ENCODE peak calls at places on chromosomes 1 and 21, in seven cellular contexts. D is psoas muscle, G is H7, X is mucosa of descending colon, S is lower leg skin, Z is lower lobe of right lung, N is heart left ventricle. A is an unnamed sample.

GRCh38 chr1:191674780-191675179 is 483.5 kb upstream of the RGS18 start:
- DNase-seq in D (no peak), G (no peak), X (no peak), S (no peak), Z (no peak), N (no peak), A (no peak)

GRCh38 chr1:109782514-109782913 is 18.8 kb upstream of the EPS8L3 start:
- DNase-seq in D (no peak), G (no peak), X (no peak), S (no peak), Z (peak; percentile 37), N (no peak), A (no peak)

GRCh38 chr1:162703708-162704107 is 71.4 kb downstream of the DDR2 start:
- DNase-seq in D (peak; percentile 46), G (no peak), X (no peak), S (no peak), Z (no peak), N (peak; percentile 37), A (no peak)

GRCh38 chr1:151510020-151510405 is 1.2 kb upstream of the CGN start:
- DNase-seq in D (no peak), G (peak; percentile 61), X (peak; percentile 83), S (no peak), Z (no peak), N (no peak), A (no peak)

GRCh38 chr1:73909043-73909567 is 288.9 kb downstream of the LRRIQ3 start:
- DNase-seq in D (no peak), G (no peak), X (no peak), S (no peak), Z (no peak), N (no peak), A (no peak)

GRCh38 chr1:119396982-119397381 is 18.0 kb upstream of the HSD3B2 start:
- DNase-seq in D (no peak), G (no peak), X (no peak), S (no peak), Z (no peak), N (no peak), A (no peak)

GRCh38 chr1:2180297-2181245 is 14.0 kb downstream of the FAAP20 start:
- DNase-seq in D (no peak), G (no peak), X (no peak), S (no peak), Z (no peak), N (no peak), A (no peak)

GRCh38 chr1:15737324-15738319 is 1.6 kb downstream of the SLC25A34 start:
- DNase-seq in D (no peak), G (peak; percentile 58), X (no peak), S (no peak), Z (no peak), N (no peak), A (no peak)

GRCh38 chr1:4937876-4938534 is 283.6 kb downstream of the AJAP1 start:
- DNase-seq in D (no peak), G (no peak), X (no peak), S (no peak), Z (no peak), N (no peak), A (no peak)

GRCh38 chr1:1623181-1623630 is 7.9 kb downstream of the MIB2 start:
- DNase-seq in D (no peak), G (no peak), X (no peak), S (no peak), Z (no peak), N (no peak), A (no peak)

GRCh38 chr1:241615043-241615974 is 24.9 kb downstream of the CHML start:
- DNase-seq in D (no peak), G (no peak), X (peak; percentile 34), S (no peak), Z (no peak), N (no peak), A (no peak)

GRCh38 chr21:45326169-45326833 is 38.6 kb upstream of the POFUT2 start:
- DNase-seq in D (no peak), G (peak; percentile 61), X (no peak), S (no peak), Z (peak; percentile 39), N (no peak), A (no peak)

GRCh38 chr21:43865471-43866181 is 603 bp downstream of the AGPAT3 start:
- DNase-seq in D (peak; percentile 65), G (peak; percentile 89), X (peak; percentile 69), S (no peak), Z (peak; percentile 77), N (peak; percentile 59), A (peak; percentile 58)

GRCh38 chr21:29436143-29436542 is 137.4 kb downstream of the BACH1 start:
- DNase-seq in D (no peak), G (no peak), X (no peak), S (no peak), Z (no peak), N (peak; percentile 36), A (peak; percentile 45)

DNA sequence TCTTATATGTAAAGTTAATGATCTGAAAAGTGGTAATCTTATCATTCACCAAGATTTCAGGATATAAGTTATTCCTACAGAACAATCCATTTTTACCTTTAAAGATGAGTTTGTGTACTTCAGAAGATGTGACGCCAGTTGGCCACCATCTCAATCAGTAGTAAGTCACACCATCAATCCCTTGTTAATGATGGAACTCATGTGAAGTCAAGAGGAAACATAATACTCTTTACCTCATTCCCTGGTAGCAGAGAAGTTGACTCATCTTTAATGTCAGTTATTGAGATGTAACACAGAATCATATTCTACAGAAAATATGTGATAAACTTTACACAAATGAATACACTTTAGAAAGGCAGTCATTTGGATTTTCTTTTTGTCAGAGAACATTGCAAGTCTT is 38.2 kb downstream of the MRPL39 start:
- DNase-seq in D (no peak), G (no peak), X (no peak), S (no peak), Z (no peak), N (no peak), A (no peak)
- H3K4me3 ChIP-seq in D (no peak overlapping the region), G (no peak overlapping the region), X (no peak overlapping the region), S (no peak overlapping the region), Z (no peak overlapping the region), N (no peak overlapping the region), A (no peak overlapping the region)

DNA sequence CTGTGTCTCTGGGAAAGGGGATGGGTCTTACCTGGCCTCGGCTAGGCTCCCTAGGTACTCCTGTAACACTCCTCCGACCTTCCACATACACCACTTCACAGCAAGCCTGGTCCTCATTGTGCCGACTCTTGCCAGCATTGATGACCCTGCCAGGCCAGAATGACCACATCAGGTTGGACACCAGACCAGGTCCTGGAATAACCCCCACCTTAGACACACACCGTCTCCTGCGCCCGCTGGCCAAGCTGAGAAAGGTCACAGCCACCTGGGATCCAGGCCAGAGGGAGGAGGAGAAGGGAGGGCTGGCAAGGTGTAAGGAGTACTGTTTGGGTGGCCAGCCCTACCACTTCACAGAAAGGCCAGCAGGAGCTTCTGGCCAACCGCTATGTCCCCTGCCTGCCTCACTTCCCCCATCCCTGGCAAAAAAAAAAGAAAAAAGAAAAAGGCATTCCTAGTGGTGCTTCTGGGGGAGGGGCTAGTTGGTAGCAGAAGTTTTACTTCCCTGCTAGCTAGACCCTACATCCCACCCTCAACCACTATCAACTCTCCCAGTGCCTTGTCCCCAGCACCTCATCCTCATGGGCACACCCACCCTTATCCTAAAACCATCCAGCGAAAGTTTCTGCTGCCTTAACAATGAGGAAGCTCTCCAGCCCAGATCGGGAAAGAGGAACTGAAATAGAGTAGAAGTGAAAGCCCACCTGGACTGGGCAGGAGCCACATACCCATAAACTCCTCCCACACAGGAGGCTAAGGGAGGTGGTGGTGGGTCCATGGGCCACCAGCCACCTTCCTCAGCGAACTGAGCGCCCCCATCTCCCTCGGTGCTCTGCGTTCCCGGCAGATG is 1.4 kb downstream of the PPM1J start:
- DNase-seq in D (peak; percentile 40), G (peak; percentile 56), X (no peak), S (no peak), Z (no peak), N (no peak), A (no peak)
- H3K4me3 ChIP-seq in D (peak overlapping the region; percentile 92), G (peak overlapping the region; percentile 81), X (no peak overlapping the region), S (peak overlapping the region; percentile 34), Z (peak overlapping the region; percentile 66), N (peak overlapping the region; percentile 93), A (peak overlapping the region; percentile 72)

GRCh38 chr1:21624577-21625389 is 44.4 kb downstream of the RAP1GAP start:
- DNase-seq in D (no peak), G (no peak), X (no peak), S (no peak), Z (no peak), N (no peak), A (no peak)

GRCh38 chr1:21621051-21621450 is 48.1 kb downstream of the RAP1GAP start:
- DNase-seq in D (no peak), G (no peak), X (no peak), S (no peak), Z (no peak), N (no peak), A (no peak)

GRCh38 chr1:21621761-21622436 is 47.3 kb downstream of the RAP1GAP start:
- DNase-seq in D (no peak), G (peak; percentile 59), X (no peak), S (no peak), Z (no peak), N (no peak), A (no peak)

GRCh38 chr1:21623411-21623961 is 45.7 kb downstream of the RAP1GAP start:
- DNase-seq in D (no peak), G (no peak), X (peak; percentile 79), S (no peak), Z (peak; percentile 92), N (no peak), A (no peak)

DNA sequence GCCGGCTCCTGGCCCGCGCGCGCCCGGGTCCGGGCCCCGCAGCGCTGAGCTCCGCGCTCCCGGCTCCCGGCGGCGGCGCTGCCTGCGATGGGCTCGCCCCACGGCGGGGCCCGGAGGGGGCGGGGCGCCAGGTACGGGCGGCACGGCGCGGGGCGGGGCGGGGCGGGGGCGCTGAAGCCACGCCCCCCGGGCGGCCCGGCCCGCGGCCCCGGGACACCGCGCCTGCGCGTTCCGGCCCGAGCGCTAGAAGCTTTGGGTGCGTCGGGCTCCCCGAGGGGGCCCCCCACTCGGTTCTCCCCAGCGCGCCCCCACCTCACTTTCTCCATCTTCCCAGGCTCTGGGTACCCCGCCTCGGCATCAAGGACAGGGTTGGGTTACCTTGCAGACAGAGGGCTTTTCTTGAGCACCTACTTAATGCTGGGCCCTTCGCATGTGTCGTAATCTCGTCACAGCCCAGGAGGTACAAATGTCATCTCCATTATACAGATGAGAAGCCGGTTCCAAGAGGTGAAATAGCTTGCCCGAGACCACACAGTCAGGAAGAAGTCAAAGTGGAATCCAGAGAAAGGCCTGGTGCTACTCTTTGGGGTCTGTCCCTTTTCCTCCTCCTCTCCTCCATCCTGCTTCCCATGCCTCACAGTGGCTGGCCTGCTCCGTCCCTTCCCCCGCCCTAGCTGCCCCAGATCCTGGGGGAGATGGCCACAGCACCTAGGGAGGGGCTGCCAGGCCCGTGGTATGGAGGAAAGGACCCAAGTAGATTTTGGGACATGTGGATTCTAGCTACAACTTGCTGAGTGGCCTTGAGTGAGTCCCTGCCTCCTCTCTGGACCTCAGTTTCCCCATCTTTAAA is 46.5 kb downstream of the RAP1GAP start:
- DNase-seq in D (no peak), G (peak; percentile 100), X (peak; percentile 75), S (no peak), Z (peak; percentile 71), N (no peak), A (peak; percentile 28)
- H3K4me3 ChIP-seq in D (no peak overlapping the region), G (peak overlapping the region; percentile 47), X (peak overlapping the region; percentile 32), S (no peak overlapping the region), Z (no peak overlapping the region), N (peak overlapping the region; percentile 31), A (peak overlapping the region; percentile 19)

DNA sequence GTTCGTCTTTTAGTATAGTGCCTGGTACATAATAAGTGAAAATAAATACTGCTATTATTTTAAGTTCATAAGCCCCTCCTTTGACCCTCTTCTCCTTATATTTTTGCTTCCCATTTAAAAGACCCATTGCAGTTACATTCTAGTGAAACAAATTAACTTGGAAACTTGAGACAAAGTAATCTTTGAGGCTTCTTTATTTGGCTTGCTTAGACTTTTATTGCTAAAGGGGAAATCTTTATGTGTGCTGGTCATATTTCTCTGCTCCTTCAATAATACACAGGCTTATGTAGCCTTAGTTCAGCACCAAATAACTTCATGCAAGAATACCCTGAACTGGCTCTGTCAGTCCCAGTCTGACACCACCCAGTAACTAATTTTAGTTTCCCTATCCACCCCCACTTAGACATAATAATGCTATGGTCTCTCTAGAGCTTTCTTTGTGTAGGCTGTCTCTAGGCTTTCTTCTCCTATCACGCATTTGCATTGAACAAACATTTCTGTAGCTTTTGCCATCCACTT is 257.8 kb downstream of the OMA1 start:
- DNase-seq in D (no peak), G (no peak), X (no peak), S (no peak), Z (no peak), N (no peak), A (no peak)
- H3K4me3 ChIP-seq in D (no peak overlapping the region), G (no peak overlapping the region), X (no peak overlapping the region), S (no peak overlapping the region), Z (no peak overlapping the region), N (no peak overlapping the region), A (no peak overlapping the region)

A was measured in CD4-positive, alpha-beta memory T cell.